ENCODE peak calls at places on chromosomes 1 and 21, in seven cellular contexts. G is fibroblast of lung, Z is left lung, Y is spleen, R is GM12878, N is PC-9, D is AG04450. F is an unnamed sample.
A peak's percentile ranks its signal among the peaks of the same experiment; 100 is the strongest.

GRCh38 chr1:78275456-78275855 is 215.3 kb upstream of the PTGFR start:
- DNase-seq in N (no peak), Y (no peak), G (no peak), D (no peak), R (no peak), Z (no peak), F (no peak)

GRCh38 chr1:41639332-41639936 is 155.0 kb upstream of the EDN2 start:
- DNase-seq in G (peak; percentile 63), D (no peak), Y (no peak), N (no peak), R (no peak), Z (no peak), F (no peak)

GRCh38 chr1:201562257-201562656 is 23.3 kb downstream of the NAV1 start:
- DNase-seq in R (no peak), Z (no peak), G (peak; percentile 95), D (peak; percentile 90), Y (no peak), N (no peak), F (no peak)

GRCh38 chr1:31102501-31102950 is 37.0 kb upstream of the PUM1 start:
- DNase-seq in Y (no peak), N (peak; percentile 75), G (peak; percentile 75), Z (no peak), D (no peak), R (no peak), F (no peak)

GRCh38 chr1:154263465-154264332 is 8.7 kb upstream of the HAX1 start:
- DNase-seq in Y (no peak), N (no peak), R (no peak), Z (no peak), G (no peak), D (no peak), F (no peak)

GRCh38 chr21:32611471-32611997 is 643 bp downstream of the CFAP298 start:
- DNase-seq in D (no peak), Y (peak; percentile 81), R (no peak), G (no peak), N (no peak), Z (peak; percentile 83), F (no peak)

GRCh38 chr1:200890818-200891773 is 3.6 kb upstream of the INAVA start:
- DNase-seq in Y (peak; percentile 85), G (peak; percentile 51), N (peak; percentile 61), D (no peak), R (no peak), Z (peak; percentile 91), F (peak; percentile 74)

GRCh38 chr1:241229216-241229615 is 127.8 kb downstream of the RGS7 start:
- DNase-seq in Y (no peak), R (no peak), D (no peak), Z (no peak), G (no peak), N (no peak), F (no peak)

GRCh38 chr1:66521736-66522365 is 12.1 kb upstream of the SGIP1 start:
- DNase-seq in Y (no peak), D (peak; percentile 66), G (peak; percentile 89), R (no peak), N (peak; percentile 78), Z (no peak), F (no peak)

GRCh38 chr1:115454835-115455511 is 116.9 kb upstream of the NGF start:
- DNase-seq in G (peak; percentile 90), Z (no peak), D (peak; percentile 75), N (no peak), R (no peak), Y (no peak), F (no peak)

GRCh38 chr1:145962157-145963102 is 1.9 kb downstream of the ANKRD34A start:
- DNase-seq in Y (peak; percentile 85), R (no peak), G (no peak), Z (peak; percentile 84), D (no peak), N (no peak), F (peak; percentile 37)

GRCh38 chr1:217135569-217135915 is 412.3 kb upstream of the ESRRG start:
- DNase-seq in D (no peak), N (no peak), R (no peak), Z (peak; percentile 71), G (peak; percentile 31), Y (no peak), F (no peak)

GRCh38 chr1:1356166-1356795 is 2.1 kb downstream of the MXRA8 start:
- DNase-seq in Y (no peak), Z (no peak), D (no peak), N (no peak), R (no peak), G (no peak), F (no peak)

GRCh38 chr1:109370712-109371270 is 26.9 kb downstream of the SORT1 start:
- DNase-seq in G (peak; percentile 96), D (peak; percentile 90), Y (no peak), R (no peak), N (peak; percentile 73), Z (no peak), F (no peak)

GRCh38 chr1:156627313-156627880 is 8.2 kb downstream of the HAPLN2 start:
- DNase-seq in Y (no peak), D (no peak), G (peak; percentile 29), Z (no peak), R (no peak), N (peak; percentile 66), F (no peak)

GRCh38 chr1:206555473-206555935 is 48.2 kb downstream of the RASSF5 start:
- DNase-seq in N (no peak), G (no peak), Y (peak; percentile 83), D (no peak), Z (no peak), R (no peak), F (peak; percentile 58)

GRCh38 chr1:148315081-148315811 is 163.2 kb upstream of the NBPF11 start:
- DNase-seq in Z (no peak), N (no peak), Y (no peak), D (no peak), G (no peak), R (peak; percentile 38), F (no peak)

GRCh38 chr1:205976708-205977107 is 26.5 kb downstream of the RAB7B start:
- DNase-seq in G (peak; percentile 13), N (peak; percentile 43), R (no peak), Z (peak; percentile 43), Y (no peak), D (peak; percentile 23), F (no peak)

GRCh38 chr1:113732802-113733201 is 26.5 kb downstream of the PHTF1 start:
- DNase-seq in R (no peak), Z (no peak), D (no peak), G (no peak), N (no peak), Y (no peak), F (no peak)

GRCh38 chr1:176466514-176466913 is 3.5 kb downstream of the PAPPA2 start:
- DNase-seq in Z (no peak), D (no peak), N (no peak), G (no peak), Y (no peak), R (no peak), F (no peak)

GRCh38 chr1:26237230-26237966 is 3.4 kb downstream of the CEP85 start:
- DNase-seq in G (peak; percentile 37), Z (no peak), D (no peak), R (no peak), N (peak; percentile 46), Y (no peak), F (no peak)

GRCh38 chr1:207007352-207008033 is 25.1 kb downstream of the C1orf116 start:
- DNase-seq in R (no peak), G (peak; percentile 36), N (peak; percentile 98), Z (no peak), Y (no peak), D (peak; percentile 70), F (no peak)

GRCh38 chr1:226751687-226752086 is 12.6 kb upstream of the ITPKB start:
- DNase-seq in G (no peak), N (no peak), Y (no peak), Z (no peak), R (no peak), D (no peak), F (no peak)

GRCh38 chr1:67532452-67533216 is 102.4 kb upstream of the SERBP1 start:
- DNase-seq in G (peak; percentile 91), N (peak; percentile 70), D (peak; percentile 78), Y (no peak), Z (no peak), R (peak; percentile 15), F (peak; percentile 6)

GRCh38 chr1:92210701-92211100 is 7.0 kb upstream of the C1orf146 start:
- DNase-seq in N (no peak), R (no peak), G (no peak), Y (no peak), D (no peak), Z (no peak), F (no peak)

DNA sequence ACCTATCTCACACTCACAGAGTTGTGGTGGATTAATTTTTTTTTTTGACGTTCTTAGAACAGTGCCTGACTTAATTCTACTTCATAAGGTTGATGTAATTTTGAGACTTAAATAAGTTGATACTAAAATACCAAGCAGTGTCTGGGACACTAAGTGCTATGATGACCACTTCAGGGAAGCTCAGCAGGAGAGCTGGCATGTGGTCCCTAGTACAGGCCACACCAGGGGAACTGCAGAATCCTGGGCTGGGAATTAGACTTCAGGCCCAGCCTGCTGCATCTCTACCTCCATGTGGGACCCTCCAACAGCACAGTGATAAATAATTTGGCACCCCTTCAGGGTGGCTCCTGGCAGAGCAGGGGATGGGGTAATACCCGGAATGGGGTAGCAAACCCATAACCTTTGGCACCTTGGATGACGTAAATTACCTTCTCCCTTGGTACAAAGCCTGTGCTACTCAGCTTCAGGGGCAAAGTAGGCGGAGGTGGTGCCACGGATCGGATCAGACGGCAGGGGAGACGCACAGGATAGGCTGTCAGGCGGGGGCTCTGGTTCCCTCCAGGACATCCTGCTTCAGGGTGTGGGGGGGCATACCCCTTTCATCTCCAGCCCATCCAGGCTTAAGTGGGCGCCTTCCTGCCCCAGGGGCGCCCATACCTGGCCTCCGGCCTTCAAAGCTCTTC is 4.8 kb downstream of the MFSD2A start:
- DNase-seq in Z (no peak), G (no peak), Y (no peak), N (no peak), D (no peak), R (no peak), F (no peak)
- H3K4me3 ChIP-seq in Z (no peak overlapping the region), G (no peak overlapping the region), Y (peak overlapping the region; percentile 4), N (no peak overlapping the region), D (no peak overlapping the region), R (peak overlapping the region; percentile 14), F (peak overlapping the region; percentile 6)

GRCh38 chr1:11320153-11320936 is 47.3 kb downstream of the UBIAD1 start:
- DNase-seq in D (no peak), R (no peak), Y (no peak), Z (no peak), G (no peak), N (no peak), F (peak; percentile 23)
- TF ChIP-seq CTCF in D (peak; percentile 46), R (peak; percentile 77), Y (peak; percentile 57), Z (peak; percentile 24), G (peak; percentile 30), N (peak; percentile 55), F (peak; percentile 96)

GRCh38 chr1:8543965-8544364 is 226.1 kb downstream of the SLC45A1 start:
- DNase-seq in Y (no peak), D (no peak), R (no peak), Z (no peak), G (no peak), N (no peak), F (no peak)
- H3K27me3 ChIP-seq in Y (no peaks in the 10 kb centered on the region), D (no peaks in the 10 kb centered on the region), R (no peaks in the 10 kb centered on the region), Z (no peaks in the 10 kb centered on the region), G (no peaks in the 10 kb centered on the region), N (no peaks in the 10 kb centered on the region), F (no peaks in the 10 kb centered on the region)

DNA sequence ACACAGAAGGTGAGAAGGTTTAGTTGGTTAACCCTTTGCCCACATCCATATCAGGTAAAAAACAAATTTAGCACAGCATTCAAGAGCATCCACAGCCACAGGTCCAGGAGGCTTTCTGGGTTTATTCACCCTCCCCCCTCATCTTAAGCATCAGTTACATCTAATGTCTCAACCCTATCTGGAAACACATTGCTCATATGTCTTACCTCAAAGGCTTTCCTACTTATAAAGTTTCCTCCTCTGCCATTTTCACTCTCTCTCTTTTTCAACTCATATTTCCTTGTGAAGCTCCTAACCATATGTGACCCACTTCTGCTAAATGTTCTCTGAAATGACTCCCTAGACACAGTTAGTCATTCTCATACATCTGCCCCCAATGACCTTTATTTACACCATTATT is 47.9 kb upstream of the RUNX1 start:
- DNase-seq in D (no peak), Y (no peak), N (no peak), R (no peak), Z (no peak), G (no peak), F (no peak)
- H3K4me3 ChIP-seq in D (no peak overlapping the region), Y (no peak overlapping the region), N (no peak overlapping the region), R (no peak overlapping the region), Z (no peak overlapping the region), G (no peak overlapping the region), F (no peak overlapping the region)